ENCODE peak calls at places on chromosome 19, in six cellular contexts. S, V, H, Z, L and O are unnamed samples.

GRCh38 chr19:46840157-46840942 is 10.3 kb downstream of the AP2S1 start:
- DNase-seq in S (peak), H (peak), Z (peak), V (peak), L (no peak), O (no peak)

GRCh38 chr19:34246340-34246739 is 8.0 kb upstream of the GARRE1 start:
- DNase-seq in Z (no peak), S (no peak), H (no peak), L (no peak), V (no peak), O (no peak)

GRCh38 chr19:45146716-45147337 is 14.0 kb downstream of the NKPD1 start:
- DNase-seq in Z (no peak), S (no peak), V (no peak), L (no peak), H (no peak), O (no peak)

GRCh38 chr19:48169585-48169973 is 565 bp downstream of the LIG1 start:
- DNase-seq in V (peak), L (peak), Z (peak), H (peak), S (peak), O (peak)

GRCh38 chr19:40612831-40613668 is 11.9 kb downstream of the LTBP4 start:
- DNase-seq in S (peak), L (peak), V (no peak), Z (peak), H (peak), O (no peak)

GRCh38 chr19:49496574-49497008 is 357 bp downstream of the RPS11 start:
- DNase-seq in H (no peak), Z (no peak), S (no peak), L (no peak), V (no peak), O (no peak)

GRCh38 chr19:35267818-35268545 is 780 bp upstream of the USF2 start:
- DNase-seq in L (peak), Z (peak), S (peak), V (peak), H (peak), O (peak)

GRCh38 chr19:46016426-46017094 is 6.3 kb downstream of the PGLYRP1 start:
- DNase-seq in Z (peak), S (peak), L (peak), V (peak), H (peak), O (no peak)

GRCh38 chr19:55493052-55493649 is 4.9 kb downstream of the SSC5D start:
- DNase-seq in S (no peak), Z (no peak), V (no peak), L (no peak), H (no peak), O (no peak)

GRCh38 chr19:18300930-18301717 is 19.7 kb upstream of the JUND start:
- DNase-seq in L (no peak), H (no peak), Z (no peak), S (no peak), V (no peak), O (no peak)

GRCh38 chr19:50745221-50745620 is 22.1 kb downstream of the CLEC11A start:
- DNase-seq in H (no peak), Z (no peak), V (no peak), S (no peak), L (no peak), O (no peak)

GRCh38 chr19:1313695-1314613 is 28.3 kb downstream of the EFNA2 start:
- DNase-seq in S (no peak), Z (no peak), H (no peak), V (no peak), L (no peak), O (no peak)

GRCh38 chr19:8571006-8571411 is 6.2 kb downstream of the MYO1F start:
- DNase-seq in Z (peak), H (peak), V (no peak), L (no peak), S (peak), O (no peak)

GRCh38 chr19:35822579-35822978 is 9.9 kb upstream of the PRODH2 start:
- DNase-seq in L (no peak), S (no peak), V (no peak), H (no peak), Z (no peak), O (no peak)

GRCh38 chr19:814108-815078 is 7.4 kb downstream of the PLPPR3 start:
- DNase-seq in S (no peak), H (no peak), L (no peak), Z (no peak), V (no peak), O (no peak)

GRCh38 chr19:6374179-6374709 is 1.5 kb downstream of the PSPN start:
- DNase-seq in Z (peak), H (no peak), V (no peak), L (no peak), S (no peak), O (no peak)

GRCh38 chr19:30718014-30718413 is 345.8 kb downstream of the ZNF536 start:
- DNase-seq in S (no peak), V (no peak), L (no peak), Z (no peak), H (no peak), O (no peak)

GRCh38 chr19:51127755-51128154 is 3.0 kb downstream of the SIGLEC9 start:
- DNase-seq in V (no peak), Z (peak), S (no peak), H (no peak), L (no peak), O (no peak)

GRCh38 chr19:50060107-50060506 is 34.3 kb downstream of the ZNF473 start:
- DNase-seq in S (no peak), V (no peak), Z (no peak), L (no peak), H (no peak), O (no peak)

GRCh38 chr19:31109626-31110025 is 239.6 kb downstream of the TSHZ3 start:
- DNase-seq in Z (no peak), L (no peak), V (no peak), H (no peak), S (no peak), O (no peak)

GRCh38 chr19:41325947-41326706 is 16.2 kb downstream of the CCDC97 start:
- DNase-seq in V (no peak), H (no peak), Z (no peak), S (no peak), L (no peak), O (no peak)